ENCODE peak calls at places on chromosomes 4 and X, in five cellular contexts. Z, Q, S, N and M are unnamed samples.

GRCh38 chr4:174213734-174214101 is 69.7 kb downstream of the FBXO8 start:
- DNase-seq in Q (no peak), N (no peak), S (no peak), Z (no peak), M (no peak)

GRCh38 chr4:144174401-144175067 is 34.0 kb upstream of the GYPA start:
- DNase-seq in N (peak; percentile 23), Z (no peak), Q (peak; percentile 69), S (no peak), M (peak; percentile 32)

GRCh38 chr4:24164054-24164453 is 274.2 kb upstream of the PPARGC1A start:
- DNase-seq in N (no peak), Q (no peak), S (no peak), Z (no peak), M (no peak)

GRCh38 chrX:150841466-150842197 is 56.8 kb downstream of the CD99L2 start:
- DNase-seq in Q (peak; percentile 43), Z (no peak), N (no peak), S (no peak), M (no peak)

GRCh38 chrX:108020631-108021030 is 24.2 kb upstream of the VSIG1 start:
- DNase-seq in Q (peak; percentile 19), N (no peak), Z (no peak), S (no peak), M (no peak)

GRCh38 chr4:7850489-7850888 is 89.2 kb downstream of the AFAP1 start:
- DNase-seq in N (no peak), S (no peak), Z (no peak), Q (no peak), M (no peak)

GRCh38 chr4:6453688-6453990 is 18.8 kb downstream of the PPP2R2C start:
- DNase-seq in Q (no peak), N (no peak), S (no peak), Z (no peak), M (no peak)

GRCh38 chr4:109079177-109079576 is 223.3 kb downstream of the COL25A1 start:
- DNase-seq in Q (peak; percentile 42), Z (no peak), N (no peak), S (no peak), M (no peak)

GRCh38 chr4:128169245-128169644 is 108.1 kb downstream of the LARP1B start:
- DNase-seq in N (no peak), Z (no peak), S (no peak), Q (no peak), M (no peak)

GRCh38 chr4:14168919-14169318 is 541.4 kb upstream of the BOD1L1 start:
- DNase-seq in Z (no peak), S (no peak), Q (peak; percentile 87), N (peak; percentile 52), M (peak; percentile 55)

GRCh38 chr4:120921456-120922389 is 803 bp downstream of the PRDM5 start:
- DNase-seq in S (peak; percentile 37), N (peak; percentile 19), Q (peak; percentile 84), Z (peak; percentile 53), M (peak; percentile 24)

GRCh38 chr4:139743027-139743426 is 77.4 kb downstream of the MGST2 start:
- DNase-seq in S (no peak), Z (no peak), N (no peak), Q (no peak), M (no peak)

GRCh38 chrX:17689971-17690409 is 47.3 kb upstream of the SCML1 start:
- DNase-seq in Z (no peak), Q (peak; percentile 78), N (peak; percentile 36), S (no peak), M (peak; percentile 23)

GRCh38 chr4:17103231-17103630 is 204.8 kb upstream of the LDB2 start:
- DNase-seq in Q (peak; percentile 93), Z (no peak), N (no peak), S (no peak), M (peak; percentile 84)

GRCh38 chr4:8110071-8110986 is 48.3 kb downstream of the ABLIM2 start:
- DNase-seq in S (no peak), N (no peak), Z (peak; percentile 93), Q (peak; percentile 7), M (no peak)

GRCh38 chrX:37834937-37835336 is 12.4 kb downstream of the DYNLT3 start:
- DNase-seq in Z (no peak), Q (no peak), S (no peak), N (no peak), M (no peak)

GRCh38 chr4:116016201-116016600 is 902.8 kb upstream of the NDST4 start:
- DNase-seq in N (no peak), Z (no peak), S (no peak), Q (peak; percentile 38), M (no peak)

GRCh38 chrX:56728752-56729151 is 291 bp upstream of the NBDY start:
- DNase-seq in Q (peak; percentile 28), N (no peak), S (no peak), Z (no peak), M (no peak)

GRCh38 chr4:37662861-37663390 is 23.2 kb downstream of the RELL1 start:
- DNase-seq in Q (peak; percentile 13), Z (no peak), N (no peak), S (no peak), M (no peak)